ENCODE peak calls at places on chromosomes 3 and 15, in nine cellular contexts. One of them, this sample, is unnamed.

GRCh38 chr3:129612350-129613204 is 6.1 kb upstream of the PLXND1 start:
- DNase-seq in cardiac muscle cell: no peak
- DNase-seq in sciatic nerve: no peak
- DNase-seq in LHCN-M2: no peak
- DNase-seq in activated T-cell treated with anti-CD3 and anti-CD28 coated beads, Interleukin-2, amount 50 U/mL, for 48 hours: no peak
- DNase-seq in stimulated activated CD4-positive, alpha-beta T cell treated with anti-CD3 and anti-CD28 coated beads, Interleukin-1b, Interleukin-23, amount 100 ng/mL, for 48 hours: no peak
- DNase-seq in progenitor cell of endocrine pancreas: no peak
- DNase-seq in NCI-H1417: no peak
- DNase-seq in activated naive CD4-positive, alpha-beta T cell treated with anti-CD3 and anti-CD28 coated beads for 36 hours: no peak
- DNase-seq in this sample: no peak

GRCh38 chr15:82063055-82063454 is 17.2 kb upstream of the MEX3B start:
- DNase-seq in cardiac muscle cell: no peak
- DNase-seq in sciatic nerve: no peak
- DNase-seq in LHCN-M2: no peak
- DNase-seq in activated T-cell treated with anti-CD3 and anti-CD28 coated beads, Interleukin-2, amount 50 U/mL, for 48 hours: no peak
- DNase-seq in stimulated activated CD4-positive, alpha-beta T cell treated with anti-CD3 and anti-CD28 coated beads, Interleukin-1b, Interleukin-23, amount 100 ng/mL, for 48 hours: no peak
- DNase-seq in progenitor cell of endocrine pancreas: no peak
- DNase-seq in NCI-H1417: peak; percentile 32
- DNase-seq in activated naive CD4-positive, alpha-beta T cell treated with anti-CD3 and anti-CD28 coated beads for 36 hours: no peak
- DNase-seq in this sample: no peak

GRCh38 chr15:75663931-75664421 is 16.3 kb downstream of the SNX33 start:
- DNase-seq in cardiac muscle cell: no peak
- DNase-seq in sciatic nerve: no peak
- DNase-seq in LHCN-M2: no peak
- DNase-seq in activated T-cell treated with anti-CD3 and anti-CD28 coated beads, Interleukin-2, amount 50 U/mL, for 48 hours: no peak
- DNase-seq in stimulated activated CD4-positive, alpha-beta T cell treated with anti-CD3 and anti-CD28 coated beads, Interleukin-1b, Interleukin-23, amount 100 ng/mL, for 48 hours: no peak
- DNase-seq in progenitor cell of endocrine pancreas: peak; percentile 30
- DNase-seq in NCI-H1417: no peak
- DNase-seq in activated naive CD4-positive, alpha-beta T cell treated with anti-CD3 and anti-CD28 coated beads for 36 hours: no peak
- DNase-seq in this sample: peak; percentile 75

GRCh38 chr15:101618861-101619614 is 33.1 kb downstream of the TM2D3 start:
- DNase-seq in cardiac muscle cell: no peak
- DNase-seq in sciatic nerve: no peak
- DNase-seq in LHCN-M2: no peak
- DNase-seq in activated T-cell treated with anti-CD3 and anti-CD28 coated beads, Interleukin-2, amount 50 U/mL, for 48 hours: no peak
- DNase-seq in stimulated activated CD4-positive, alpha-beta T cell treated with anti-CD3 and anti-CD28 coated beads, Interleukin-1b, Interleukin-23, amount 100 ng/mL, for 48 hours: no peak
- DNase-seq in progenitor cell of endocrine pancreas: no peak
- DNase-seq in NCI-H1417: no peak
- DNase-seq in activated naive CD4-positive, alpha-beta T cell treated with anti-CD3 and anti-CD28 coated beads for 36 hours: no peak
- DNase-seq in this sample: no peak

GRCh38 chr3:99765042-99765942 is 52.4 kb upstream of the CMSS1 start:
- DNase-seq in cardiac muscle cell: no peak
- DNase-seq in sciatic nerve: no peak
- DNase-seq in LHCN-M2: peak; percentile 63
- DNase-seq in activated T-cell treated with anti-CD3 and anti-CD28 coated beads, Interleukin-2, amount 50 U/mL, for 48 hours: no peak
- DNase-seq in stimulated activated CD4-positive, alpha-beta T cell treated with anti-CD3 and anti-CD28 coated beads, Interleukin-1b, Interleukin-23, amount 100 ng/mL, for 48 hours: no peak
- DNase-seq in progenitor cell of endocrine pancreas: no peak
- DNase-seq in NCI-H1417: no peak
- DNase-seq in activated naive CD4-positive, alpha-beta T cell treated with anti-CD3 and anti-CD28 coated beads for 36 hours: no peak
- DNase-seq in this sample: no peak

GRCh38 chr3:195450731-195451229 is 8.0 kb upstream of the ACAP2 start:
- DNase-seq in cardiac muscle cell: no peak
- DNase-seq in sciatic nerve: no peak
- DNase-seq in LHCN-M2: peak; percentile 57
- DNase-seq in activated T-cell treated with anti-CD3 and anti-CD28 coated beads, Interleukin-2, amount 50 U/mL, for 48 hours: no peak
- DNase-seq in stimulated activated CD4-positive, alpha-beta T cell treated with anti-CD3 and anti-CD28 coated beads, Interleukin-1b, Interleukin-23, amount 100 ng/mL, for 48 hours: no peak
- DNase-seq in progenitor cell of endocrine pancreas: no peak
- DNase-seq in NCI-H1417: peak; percentile 22
- DNase-seq in activated naive CD4-positive, alpha-beta T cell treated with anti-CD3 and anti-CD28 coated beads for 36 hours: no peak
- DNase-seq in this sample: no peak

GRCh38 chr3:126672741-126673140 is 17.8 kb upstream of the TXNRD3 start:
- DNase-seq in cardiac muscle cell: no peak
- DNase-seq in sciatic nerve: no peak
- DNase-seq in LHCN-M2: no peak
- DNase-seq in activated T-cell treated with anti-CD3 and anti-CD28 coated beads, Interleukin-2, amount 50 U/mL, for 48 hours: no peak
- DNase-seq in stimulated activated CD4-positive, alpha-beta T cell treated with anti-CD3 and anti-CD28 coated beads, Interleukin-1b, Interleukin-23, amount 100 ng/mL, for 48 hours: no peak
- DNase-seq in progenitor cell of endocrine pancreas: no peak
- DNase-seq in NCI-H1417: no peak
- DNase-seq in activated naive CD4-positive, alpha-beta T cell treated with anti-CD3 and anti-CD28 coated beads for 36 hours: no peak
- DNase-seq in this sample: no peak

GRCh38 chr15:73932381-73933191 is 6.3 kb downstream of the LOXL1 start:
- DNase-seq in cardiac muscle cell: no peak
- DNase-seq in sciatic nerve: no peak
- DNase-seq in LHCN-M2: no peak
- DNase-seq in activated T-cell treated with anti-CD3 and anti-CD28 coated beads, Interleukin-2, amount 50 U/mL, for 48 hours: no peak
- DNase-seq in stimulated activated CD4-positive, alpha-beta T cell treated with anti-CD3 and anti-CD28 coated beads, Interleukin-1b, Interleukin-23, amount 100 ng/mL, for 48 hours: no peak
- DNase-seq in progenitor cell of endocrine pancreas: no peak
- DNase-seq in NCI-H1417: no peak
- DNase-seq in activated naive CD4-positive, alpha-beta T cell treated with anti-CD3 and anti-CD28 coated beads for 36 hours: no peak
- DNase-seq in this sample: no peak

GRCh38 chr3:105598047-105598796 is 231.5 kb downstream of the ALCAM start:
- DNase-seq in cardiac muscle cell: no peak
- DNase-seq in sciatic nerve: no peak
- DNase-seq in LHCN-M2: peak; percentile 93
- DNase-seq in activated T-cell treated with anti-CD3 and anti-CD28 coated beads, Interleukin-2, amount 50 U/mL, for 48 hours: no peak
- DNase-seq in stimulated activated CD4-positive, alpha-beta T cell treated with anti-CD3 and anti-CD28 coated beads, Interleukin-1b, Interleukin-23, amount 100 ng/mL, for 48 hours: no peak
- DNase-seq in progenitor cell of endocrine pancreas: no peak
- DNase-seq in NCI-H1417: no peak
- DNase-seq in activated naive CD4-positive, alpha-beta T cell treated with anti-CD3 and anti-CD28 coated beads for 36 hours: no peak
- DNase-seq in this sample: no peak

This sample was measured in SHP77.